ENCODE peak calls at places on chromosome X, in eight cellular contexts. Z is AG09309, V is nephron progenitor cell, K is suprapubic skin, W is type B pancreatic cell, J is BJ, U is PC-3, F is B cell. S is an unnamed sample.

GRCh38 chrX:46627044-46627443 is 53.5 kb downstream of the CHST7 start:
- DNase-seq in Z (no peak), V (no peak), K (no peak), W (no peak), J (no peak), U (no peak), F (no peak), S (no peak)

GRCh38 chrX:47578692-47579091 is 3.5 kb upstream of the TIMP1 start:
- DNase-seq in Z (no peak), V (no peak), K (peak), W (no peak), J (no peak), U (no peak), F (no peak), S (no peak)

GRCh38 chrX:112826020-112826419 is 14.6 kb downstream of the AMOT start:
- DNase-seq in Z (no peak), V (no peak), K (no peak), W (no peak), J (no peak), U (no peak), F (no peak), S (no peak)

GRCh38 chrX:64291106-64291505 is 60.7 kb upstream of the ASB12 start:
- DNase-seq in Z (no peak), V (no peak), K (no peak), W (no peak), J (no peak), U (no peak), F (no peak), S (no peak)

GRCh38 chrX:34659575-34659974 is 2.5 kb upstream of the TMEM47 start:
- DNase-seq in Z (no peak), V (no peak), K (no peak), W (no peak), J (no peak), U (no peak), F (no peak), S (no peak)

GRCh38 chrX:134484039-134484438 is 24.1 kb downstream of the HPRT1 start:
- DNase-seq in Z (no peak), V (no peak), K (no peak), W (no peak), J (peak), U (peak), F (peak), S (no peak)

GRCh38 chrX:151776113-151776790 is 41.7 kb downstream of the CNGA2 start:
- DNase-seq in Z (no peak), V (no peak), K (peak), W (no peak), J (no peak), U (no peak), F (no peak), S (no peak)

GRCh38 chrX:154902408-154902807 is 16.3 kb downstream of the F8A1 start:
- DNase-seq in Z (no peak), V (no peak), K (no peak), W (no peak), J (no peak), U (no peak), F (no peak), S (no peak)

GRCh38 chrX:110087485-110088356 is 84.8 kb downstream of the TMEM164 start:
- DNase-seq in Z (peak), V (no peak), K (no peak), W (no peak), J (peak), U (peak), F (no peak), S (no peak)

DNA sequence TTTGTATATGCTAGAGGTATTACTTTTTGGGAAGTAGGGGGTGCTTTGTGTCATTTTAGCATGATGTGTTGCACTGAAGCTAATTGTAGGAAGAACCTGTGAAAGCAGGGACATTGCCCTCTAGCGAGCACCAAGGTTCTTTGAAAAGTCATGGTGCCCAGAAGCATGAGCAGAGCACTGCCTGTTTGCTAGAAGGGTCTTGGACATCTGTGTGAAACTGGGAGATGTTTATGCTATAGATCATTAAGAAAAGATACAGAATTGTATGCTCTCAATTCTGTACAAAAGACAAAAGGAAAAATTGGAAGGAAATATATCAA is 14.7 kb downstream of the GRPR start:
- DNase-seq in Z (no peak), V (no peak), K (no peak), W (no peak), J (no peak), U (no peak), F (peak), S (no peak)
- TF ChIP-seq CTCF in Z (peak), V (no peak), K (no peak), W (peak), J (no peak), U (no peak), F (no peak), S (no peak)

GRCh38 chrX:30065226-30065625 is 150.1 kb upstream of the MAGEB2 start:
- DNase-seq in Z (no peak), V (no peak), K (no peak), W (no peak), J (peak), U (peak), F (no peak), S (no peak)

GRCh38 chrX:30060718-30061117 is 154.6 kb upstream of the MAGEB2 start:
- DNase-seq in Z (no peak), V (peak), K (no peak), W (no peak), J (no peak), U (peak), F (no peak), S (no peak)
- TF ChIP-seq CTCF in Z (peak), V (peak), K (no peak), W (peak), J (peak), U (peak), F (no peak), S (no peak)

GRCh38 chrX:17744896-17745523 is 7.7 kb downstream of the SCML1 start:
- DNase-seq in Z (no peak), V (no peak), K (no peak), W (no peak), J (no peak), U (peak), F (no peak), S (no peak)
- TF ChIP-seq CTCF in Z (peak), V (peak), K (no peak), W (peak), J (no peak), U (peak), F (no peak), S (no peak)

DNA sequence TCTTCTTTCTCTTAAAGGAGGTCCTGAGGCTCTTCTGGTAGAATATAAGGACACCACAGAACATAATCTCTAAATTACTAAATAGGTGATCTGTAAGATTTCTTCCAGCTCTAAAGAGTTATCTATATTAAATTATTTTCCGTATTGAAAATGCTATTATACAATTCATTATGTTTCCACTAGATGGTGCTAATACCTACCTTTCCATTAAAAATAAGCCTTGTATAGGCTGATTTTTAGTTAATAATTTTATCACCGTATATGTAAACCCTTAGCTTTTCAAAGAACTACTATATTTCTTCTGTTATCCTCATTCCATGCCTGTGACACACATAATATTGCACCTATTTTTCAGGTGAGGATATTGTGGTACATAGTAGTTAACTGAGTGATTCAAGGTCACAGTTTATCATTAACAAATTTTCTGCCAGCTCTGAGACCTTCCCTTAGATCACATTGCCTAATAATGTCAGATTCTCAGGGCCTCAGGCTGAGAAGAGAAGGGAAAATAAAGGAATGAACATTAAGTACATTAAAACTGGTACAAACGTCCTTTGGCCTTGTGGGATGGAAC is 138.8 kb downstream of the TEX11 start:
- DNase-seq in Z (no peak), V (no peak), K (no peak), W (no peak), J (no peak), U (peak), F (peak), S (no peak)
- TF ChIP-seq CTCF in Z (peak), V (peak), K (no peak), W (peak), J (peak), U (peak), F (peak), S (peak)

GRCh38 chrX:19924285-19924684 is 36.9 kb upstream of the SH3KBP1 start:
- DNase-seq in Z (no peak), V (no peak), K (no peak), W (no peak), J (no peak), U (no peak), F (no peak), S (no peak)

GRCh38 chrX:19920945-19921344 is 33.5 kb upstream of the SH3KBP1 start:
- DNase-seq in Z (no peak), V (no peak), K (no peak), W (no peak), J (no peak), U (no peak), F (no peak), S (no peak)

GRCh38 chrX:19931146-19931545 is 43.7 kb upstream of the SH3KBP1 start:
- DNase-seq in Z (no peak), V (no peak), K (no peak), W (no peak), J (no peak), U (no peak), F (no peak), S (no peak)

DNA sequence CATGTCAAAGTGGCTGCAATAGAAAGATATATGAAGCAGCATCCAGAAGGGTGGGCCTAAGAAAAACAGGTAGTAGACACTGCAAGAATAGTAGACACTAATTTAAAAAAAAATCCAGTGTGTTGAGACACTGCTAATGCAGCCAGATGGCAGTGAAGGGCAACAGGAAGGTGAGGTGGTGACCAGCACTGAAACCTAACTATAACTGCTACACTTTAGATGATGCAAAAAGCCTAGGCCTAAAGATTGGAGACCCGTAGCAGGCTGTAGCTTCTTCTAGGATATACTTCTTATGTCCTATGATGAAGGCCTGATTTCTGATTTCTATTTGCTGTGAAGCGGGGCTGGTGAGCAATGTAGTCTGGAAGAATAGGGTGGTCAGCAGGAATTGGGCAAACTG is 38.7 kb upstream of the SH3KBP1 start:
- DNase-seq in Z (no peak), V (no peak), K (no peak), W (no peak), J (no peak), U (no peak), F (no peak), S (no peak)
- TF ChIP-seq CTCF in Z (no peak), V (no peak), K (no peak), W (no peak), J (no peak), U (peak), F (no peak), S (no peak)

GRCh38 chrX:53714580-53715335 is 28.2 kb upstream of the HUWE1 start:
- DNase-seq in Z (no peak), V (no peak), K (no peak), W (no peak), J (no peak), U (peak), F (peak), S (peak)
- TF ChIP-seq CTCF in Z (no peak), V (no peak), K (no peak), W (no peak), J (no peak), U (peak), F (no peak), S (no peak)

GRCh38 chrX:135737361-135738071 is 24.1 kb downstream of the CT45A1 start:
- DNase-seq in Z (no peak), V (no peak), K (no peak), W (no peak), J (no peak), U (peak), F (no peak), S (no peak)
- TF ChIP-seq CTCF in Z (no peak), V (no peak), K (no peak), W (no peak), J (no peak), U (peak), F (no peak), S (no peak)

GRCh38 chrX:15382809-15383208 is 1.4 kb downstream of the VEGFD start:
- DNase-seq in Z (no peak), V (no peak), K (no peak), W (no peak), J (no peak), U (peak), F (no peak), S (no peak)
- TF ChIP-seq CTCF in Z (no peak), V (peak), K (no peak), W (peak), J (no peak), U (peak), F (no peak), S (no peak)

S was measured in natural killer cell.